ENCODE peak calls at places on chromosome 15, in four cellular contexts. One of them, this sample, is unnamed.

GRCh38 chr15:82647835-82648256 is 683 bp upstream of the CPEB1 start:
- DNase-seq in HL-60: no peak
- DNase-seq in K562: peak; percentile 92
- DNase-seq in GM12878: no peak
- DNase-seq in this sample: peak; percentile 38

GRCh38 chr15:44427756-44428724 is 611 bp downstream of the CTDSPL2 start:
- DNase-seq in HL-60: no peak
- DNase-seq in K562: no peak
- DNase-seq in GM12878: no peak
- DNase-seq in this sample: no peak

GRCh38 chr15:81256916-81257315 is 60.2 kb downstream of the IL16 start:
- DNase-seq in HL-60: no peak
- DNase-seq in K562: no peak
- DNase-seq in GM12878: no peak
- DNase-seq in this sample: no peak

GRCh38 chr15:73367624-73368300 is 996 bp downstream of the HCN4 start:
- DNase-seq in HL-60: no peak
- DNase-seq in K562: no peak
- DNase-seq in GM12878: no peak
- DNase-seq in this sample: no peak

GRCh38 chr15:52093539-52094502 is 18.8 kb downstream of the BCL2L10 start:
- DNase-seq in HL-60: no peak
- DNase-seq in K562: no peak
- DNase-seq in GM12878: no peak
- DNase-seq in this sample: no peak

GRCh38 chr15:50162988-50163718 is 18.8 kb upstream of the SLC27A2 start:
- DNase-seq in HL-60: no peak
- DNase-seq in K562: no peak
- DNase-seq in GM12878: no peak
- DNase-seq in this sample: no peak

GRCh38 chr15:29969587-29970401 is 113.0 kb upstream of the GOLGA8J start:
- DNase-seq in HL-60: no peak
- DNase-seq in K562: no peak
- DNase-seq in GM12878: no peak
- DNase-seq in this sample: no peak

GRCh38 chr15:70259030-70259424 is 161.3 kb upstream of the TLE3 start:
- DNase-seq in HL-60: no peak
- DNase-seq in K562: peak; percentile 61
- DNase-seq in GM12878: no peak
- DNase-seq in this sample: no peak

GRCh38 chr15:75051711-75052110 is 28.3 kb downstream of the PPCDC start:
- DNase-seq in HL-60: no peak
- DNase-seq in K562: no peak
- DNase-seq in GM12878: no peak
- DNase-seq in this sample: no peak

GRCh38 chr15:92924216-92924615 is 24.1 kb downstream of the CHD2 start:
- DNase-seq in HL-60: no peak
- DNase-seq in K562: no peak
- DNase-seq in GM12878: no peak
- DNase-seq in this sample: no peak

GRCh38 chr15:64233299-64233698 is 70.5 kb upstream of the PPIB start:
- DNase-seq in HL-60: no peak
- DNase-seq in K562: no peak
- DNase-seq in GM12878: no peak
- DNase-seq in this sample: no peak

GRCh38 chr15:50800715-50801114 is 35.2 kb upstream of the SPPL2A start:
- DNase-seq in HL-60: no peak
- DNase-seq in K562: no peak
- DNase-seq in GM12878: no peak
- DNase-seq in this sample: peak; percentile 18

GRCh38 chr15:85116925-85117646 is 135.4 kb downstream of the PDE8A start:
- DNase-seq in HL-60: no peak
- DNase-seq in K562: no peak
- DNase-seq in GM12878: peak; percentile 7
- DNase-seq in this sample: no peak

GRCh38 chr15:57635300-57635944 is 43.7 kb downstream of the MYZAP start:
- DNase-seq in HL-60: no peak
- DNase-seq in K562: no peak
- DNase-seq in GM12878: no peak
- DNase-seq in this sample: no peak

GRCh38 chr15:65634381-65634780 is 12.6 kb downstream of the SLC24A1 start:
- DNase-seq in HL-60: no peak
- DNase-seq in K562: no peak
- DNase-seq in GM12878: no peak
- DNase-seq in this sample: no peak

GRCh38 chr15:64334530-64334929 is 21.4 kb downstream of the CSNK1G1 start:
- DNase-seq in HL-60: no peak
- DNase-seq in K562: no peak
- DNase-seq in GM12878: no peak
- DNase-seq in this sample: no peak

GRCh38 chr15:95929232-95929846 is 401.2 kb upstream of the NR2F2 start:
- DNase-seq in HL-60: peak; percentile 91
- DNase-seq in K562: peak; percentile 87
- DNase-seq in GM12878: peak; percentile 48
- DNase-seq in this sample: peak; percentile 7

GRCh38 chr15:74378853-74379252 is 11.4 kb upstream of the CYP11A1 start:
- DNase-seq in HL-60: no peak
- DNase-seq in K562: no peak
- DNase-seq in GM12878: no peak
- DNase-seq in this sample: no peak

GRCh38 chr15:42064271-42064670 is 30.1 kb downstream of the PLA2G4D start:
- DNase-seq in HL-60: no peak
- DNase-seq in K562: no peak
- DNase-seq in GM12878: no peak
- DNase-seq in this sample: no peak

GRCh38 chr15:41904487-41905359 is 10.9 kb upstream of the SPTBN5 start:
- DNase-seq in HL-60: no peak
- DNase-seq in K562: peak; percentile 71
- DNase-seq in GM12878: peak; percentile 21
- DNase-seq in this sample: peak; percentile 76

GRCh38 chr15:41104234-41104633 is 11.8 kb downstream of the INO80 start:
- DNase-seq in HL-60: no peak
- DNase-seq in K562: no peak
- DNase-seq in GM12878: no peak
- DNase-seq in this sample: no peak

GRCh38 chr15:40155270-40155910 is 5.5 kb upstream of the BUB1B start:
- DNase-seq in HL-60: no peak
- DNase-seq in K562: no peak
- DNase-seq in GM12878: no peak
- DNase-seq in this sample: no peak

GRCh38 chr15:82677720-82678323 is 30.7 kb upstream of the CPEB1 start:
- DNase-seq in HL-60: no peak
- DNase-seq in K562: peak; percentile 36
- DNase-seq in GM12878: no peak
- DNase-seq in this sample: no peak

GRCh38 chr15:40894689-40895308 is 549 bp downstream of the VPS18 start:
- DNase-seq in HL-60: no peak
- DNase-seq in K562: peak; percentile 85
- DNase-seq in GM12878: no peak
- DNase-seq in this sample: peak; percentile 68

DNA sequence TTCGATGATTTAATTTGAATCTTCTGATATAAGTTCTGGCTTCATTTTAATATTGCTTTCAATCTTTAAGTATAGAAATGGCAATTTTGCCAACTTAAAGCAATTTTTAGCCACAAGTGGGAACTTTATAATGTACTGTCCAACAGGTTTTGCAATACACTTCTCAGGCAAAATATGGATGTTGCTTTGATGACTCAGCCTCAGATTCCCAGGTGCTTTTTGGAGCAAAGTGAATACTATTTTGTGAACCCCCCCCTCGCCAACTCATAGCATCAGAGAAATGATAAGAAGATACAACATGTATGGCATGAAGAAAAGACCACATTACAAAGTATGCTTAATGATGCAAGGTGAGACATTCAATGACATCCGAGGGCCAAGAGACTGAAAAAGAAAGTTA is 158.1 kb downstream of the GABRB3 start:
- DNase-seq in HL-60: no peak
- DNase-seq in K562: no peak
- DNase-seq in GM12878: no peak
- DNase-seq in this sample: no peak
- TF ChIP-seq SPI1 in HL-60: no peak
- TF ChIP-seq SPI1 in K562: no peak
- TF ChIP-seq SPI1 in GM12878: no peak
- TF ChIP-seq SPI1 in this sample: no peak

GRCh38 chr15:83747050-83747717 is 93.3 kb downstream of the ADAMTSL3 start:
- DNase-seq in HL-60: no peak
- DNase-seq in K562: no peak
- DNase-seq in GM12878: no peak
- DNase-seq in this sample: no peak
- TF ChIP-seq SPI1 in HL-60: peak; percentile 4
- TF ChIP-seq SPI1 in K562: no peak
- TF ChIP-seq SPI1 in GM12878: no peak
- TF ChIP-seq SPI1 in this sample: no peak

DNA sequence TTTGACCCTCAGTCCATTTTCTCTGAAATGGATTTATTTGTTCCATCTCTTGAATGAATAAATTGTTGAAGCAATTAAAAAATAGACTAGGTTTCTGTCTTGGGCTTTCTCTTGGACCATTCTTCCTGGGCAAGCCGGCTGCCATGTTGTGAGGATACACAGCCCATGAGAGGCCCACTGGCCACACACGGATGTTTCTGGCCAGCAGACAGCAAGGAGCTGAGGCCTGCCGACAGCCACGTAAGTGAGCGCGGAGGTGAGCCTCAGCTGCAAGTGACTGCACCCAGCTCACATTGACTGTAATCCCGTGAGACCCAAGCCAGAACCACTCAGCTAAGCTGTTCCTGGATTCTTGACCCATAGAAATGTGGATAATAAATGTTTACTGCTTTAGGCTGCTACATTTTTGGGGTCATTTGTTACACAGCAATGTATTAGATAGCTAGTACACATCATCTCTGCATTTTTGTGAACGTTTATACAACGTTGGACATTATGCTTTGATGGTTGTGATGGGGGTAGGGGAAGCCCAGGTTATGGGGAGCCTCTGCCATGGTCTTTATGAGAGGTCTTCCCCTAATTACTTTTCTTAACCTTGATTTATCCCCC is 22.8 kb downstream of the IDH3A start:
- DNase-seq in HL-60: no peak
- DNase-seq in K562: no peak
- DNase-seq in GM12878: no peak
- DNase-seq in this sample: no peak
- TF ChIP-seq SPI1 in HL-60: no peak
- TF ChIP-seq SPI1 in K562: no peak
- TF ChIP-seq SPI1 in GM12878: no peak
- TF ChIP-seq SPI1 in this sample: no peak

DNA sequence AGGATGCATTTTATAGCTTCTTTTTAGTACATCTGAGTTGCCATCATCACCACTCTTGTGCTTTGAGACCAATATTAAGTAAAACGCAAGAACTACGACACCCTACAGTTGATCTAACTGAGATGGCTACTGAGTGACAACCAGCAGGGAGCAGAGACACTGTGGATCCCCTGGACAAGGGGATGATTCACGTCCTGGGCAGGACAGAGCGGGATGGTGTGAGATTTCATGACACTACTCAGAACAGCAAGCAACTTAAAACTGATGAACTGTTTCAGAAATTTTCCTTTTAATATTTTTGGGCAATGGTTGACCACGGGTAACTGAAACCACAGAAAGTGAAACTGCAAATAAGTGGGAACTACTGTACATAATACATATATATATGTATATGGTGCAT is 299.2 kb downstream of the ADAMTS17 start:
- DNase-seq in HL-60: no peak
- DNase-seq in K562: no peak
- DNase-seq in GM12878: no peak
- DNase-seq in this sample: no peak
- TF ChIP-seq SPI1 in HL-60: no peak
- TF ChIP-seq SPI1 in K562: no peak
- TF ChIP-seq SPI1 in GM12878: no peak
- TF ChIP-seq SPI1 in this sample: no peak

This sample was measured in GM12891.